ENCODE peak calls at places on chromosomes 6 and 20, in five cellular contexts. K is GOT3, I is skeletal muscle cell, S is type B pancreatic cell, T is T47D. A is an unnamed sample.

GRCh38 chr20:1389703-1390385 is 3.0 kb downstream of the FKBP1A start:
- DNase-seq in K (no peak), S (no peak), T (no peak), I (no peak), A (no peak)

GRCh38 chr20:35891375-35891774 is 62.9 kb downstream of the SCAND1 start:
- DNase-seq in T (no peak), I (no peak), K (no peak), S (no peak), A (no peak)

GRCh38 chr20:53480913-53481312 is 112.7 kb downstream of the ZNF217 start:
- DNase-seq in I (no peak), T (no peak), K (no peak), S (no peak), A (no peak)

GRCh38 chr6:37816599-37817375 is 2.7 kb upstream of the ZFAND3 start:
- DNase-seq in I (no peak), K (no peak), T (no peak), S (no peak), A (no peak)

GRCh38 chr6:157753291-157753690 is 69.8 kb upstream of the SNX9 start:
- DNase-seq in K (no peak), S (no peak), T (no peak), I (no peak), A (no peak)

GRCh38 chr20:54132612-54133433 is 41.0 kb downstream of the CYP24A1 start:
- DNase-seq in S (no peak), K (peak; percentile 52), T (no peak), I (peak; percentile 98), A (peak; percentile 98)

GRCh38 chr20:34820805-34821578 is 4.5 kb downstream of the NCOA6 start:
- DNase-seq in K (no peak), T (no peak), I (no peak), S (no peak), A (no peak)

GRCh38 chr6:168201799-168202198 is 117.8 kb downstream of the DACT2 start:
- DNase-seq in T (no peak), S (no peak), K (no peak), I (no peak), A (no peak)

GRCh38 chr6:37779111-37779800 is 40.3 kb upstream of the ZFAND3 start:
- DNase-seq in T (no peak), K (no peak), S (no peak), I (no peak), A (no peak)

GRCh38 chr6:136344420-136344819 is 54.8 kb upstream of the BCLAF1 start:
- DNase-seq in I (peak; percentile 85), S (no peak), K (no peak), T (no peak), A (peak; percentile 50)

GRCh38 chr20:25061821-25062530 is 4.0 kb upstream of the ACSS1 start:
- DNase-seq in K (no peak), T (no peak), S (no peak), I (no peak), A (no peak)

GRCh38 chr6:5507056-5507722 is 245.9 kb downstream of the FARS2 start:
- DNase-seq in K (no peak), T (no peak), I (no peak), S (no peak), A (no peak)

GRCh38 chr6:68226460-68226859 is 408.6 kb upstream of the ADGRB3 start:
- DNase-seq in I (no peak), K (no peak), T (no peak), S (no peak), A (no peak)

GRCh38 chr20:17227199-17227535 is 327 bp downstream of the PCSK2 start:
- DNase-seq in S (no peak), T (no peak), I (no peak), K (no peak), A (no peak)

GRCh38 chr6:122792796-122793195 is 3.7 kb downstream of the SMPDL3A start:
- DNase-seq in T (no peak), S (no peak), K (no peak), I (no peak), A (no peak)

GRCh38 chr6:30847971-30848441 is 36.3 kb upstream of the DDR1 start:
- DNase-seq in S (no peak), K (no peak), T (no peak), I (no peak), A (no peak)

GRCh38 chr6:144347447-144347758 is 62.3 kb downstream of the UTRN start:
- DNase-seq in K (no peak), T (no peak), I (no peak), S (no peak), A (no peak)

GRCh38 chr20:20611165-20611564 is 101.3 kb downstream of the RALGAPA2 start:
- DNase-seq in I (no peak), K (no peak), S (no peak), T (no peak), A (no peak)

GRCh38 chr6:117075218-117075617 is 190.1 kb upstream of the VGLL2 start:
- DNase-seq in S (no peak), I (no peak), K (no peak), T (no peak), A (no peak)